ENCODE peak calls at places on chromosome 9, in nine cellular contexts. J is left lung; K is tibial artery; F is mammary epithelial cell; I is naive thymus-derived CD4-positive, alpha-beta T cell; T is transverse colon; R is uterus; B is GM23248; Y is sigmoid colon. P is an unnamed sample. For H3K9me3, the result is how much of the 10 kb centered on the place peaks cover.

GRCh38 chr9:129506041-129506440 is 114.9 kb downstream of the C9orf50 start:
- DNase-seq in R (no peak), F (no peak), J (no peak), B (no peak), Y (no peak), T (no peak), K (no peak), I (no peak), P (no peak)

GRCh38 chr9:136437430-136437829 is 2.2 kb downstream of the INPP5E start:
- DNase-seq in I (no peak), K (no peak), Y (no peak), F (peak), T (no peak), J (no peak), B (peak), R (no peak), P (no peak)

GRCh38 chr9:90300901-90301688 is 341.5 kb downstream of the DIRAS2 start:
- DNase-seq in T (peak), Y (no peak), B (peak), F (peak), R (no peak), J (no peak), I (no peak), K (peak), P (no peak)

GRCh38 chr9:81619353-81620008 is 69.9 kb downstream of the TLE1 start:
- DNase-seq in R (no peak), J (no peak), K (no peak), Y (no peak), B (peak), T (no peak), I (no peak), F (no peak), P (no peak)

GRCh38 chr9:88418715-88419540 is 30.7 kb downstream of the SPIN1 start:
- DNase-seq in R (no peak), F (peak), J (no peak), I (no peak), K (no peak), T (no peak), B (peak), Y (no peak), P (no peak)

GRCh38 chr9:128689820-128690683 is 1.0 kb downstream of the SET start:
- DNase-seq in Y (peak), F (peak), J (no peak), K (no peak), I (peak), R (peak), B (peak), T (peak), P (peak)

GRCh38 chr9:133377721-133378216 is 1.6 kb downstream of the STKLD1 start:
- DNase-seq in B (peak), R (peak), F (peak), I (no peak), K (no peak), Y (no peak), J (no peak), T (no peak), P (no peak)

GRCh38 chr9:133888048-133888778 is 103.9 kb downstream of the VAV2 start:
- DNase-seq in B (no peak), K (no peak), F (peak), Y (no peak), I (no peak), R (no peak), T (no peak), J (no peak), P (no peak)

GRCh38 chr9:2017459-2018161 is 2.5 kb downstream of the SMARCA2 start:
- DNase-seq in T (peak), Y (peak), K (peak), F (peak), J (peak), I (peak), R (peak), B (peak), P (peak)

GRCh38 chr9:103183569-103184191 is 188.5 kb downstream of the CYLC2 start:
- DNase-seq in Y (no peak), K (no peak), R (no peak), B (no peak), T (no peak), F (peak), I (no peak), J (no peak), P (no peak)

GRCh38 chr9:132268725-132269352 is 85.9 kb downstream of the SETX start:
- DNase-seq in Y (peak), K (peak), T (peak), B (peak), R (peak), I (peak), F (no peak), J (peak), P (peak)

GRCh38 chr9:91082709-91083108 is 279.0 kb downstream of the AUH start:
- DNase-seq in K (no peak), R (peak), I (no peak), F (no peak), Y (no peak), B (no peak), J (no peak), T (no peak), P (no peak)

GRCh38 chr9:88534456-88535225 is at the start of gene NXNL2:
- DNase-seq in R (peak), T (peak), B (peak), I (peak), Y (peak), J (peak), F (peak), K (peak), P (no peak)

GRCh38 chr9:78130853-78131252 is 99.2 kb upstream of the GNAQ start:
- DNase-seq in B (no peak), T (no peak), F (no peak), Y (no peak), R (no peak), J (no peak), I (no peak), K (no peak), P (no peak)

GRCh38 chr9:37030591-37030939 is 3.5 kb downstream of the PAX5 start:
- DNase-seq in Y (no peak), R (no peak), B (no peak), F (no peak), T (no peak), J (no peak), I (no peak), K (no peak), P (no peak)

GRCh38 chr9:136052433-136052880 is 42.6 kb downstream of the NACC2 start:
- DNase-seq in Y (peak), J (no peak), F (peak), B (peak), R (no peak), T (no peak), I (no peak), K (no peak), P (no peak)

GRCh38 chr9:79974806-79975422 is 403.1 kb downstream of the TLE4 start:
- DNase-seq in I (no peak), F (no peak), J (no peak), R (no peak), Y (no peak), B (no peak), T (peak), K (no peak), P (no peak)

GRCh38 chr9:125428060-125428481 is 166.4 kb downstream of the GAPVD1 start:
- DNase-seq in T (no peak), R (no peak), K (no peak), I (no peak), B (peak), F (peak), J (no peak), Y (no peak), P (no peak)

GRCh38 chr9:16118090-16118489 is 565.2 kb downstream of the CCDC171 start:
- DNase-seq in T (no peak), K (no peak), F (no peak), I (no peak), Y (no peak), R (no peak), B (no peak), J (no peak), P (no peak)

GRCh38 chr9:133960568-133961129 is 31.5 kb downstream of the VAV2 start:
- DNase-seq in J (peak), I (no peak), B (peak), R (no peak), T (no peak), K (peak), F (no peak), Y (no peak), P (no peak)

GRCh38 chr9:120899490-120900037 is 22.6 kb upstream of the PHF19 start:
- DNase-seq in J (no peak), Y (no peak), I (no peak), F (no peak), K (no peak), R (no peak), T (no peak), B (no peak), P (no peak)

GRCh38 chr9:124139001-124139400 is 118.7 kb upstream of the NEK6 start:
- DNase-seq in T (no peak), B (peak), J (no peak), R (no peak), F (no peak), Y (no peak), K (no peak), I (no peak), P (no peak)

GRCh38 chr9:136201609-136202448 is 3.1 kb downstream of the LHX3 start:
- DNase-seq in I (no peak), F (no peak), R (no peak), B (peak), Y (no peak), T (no peak), K (no peak), J (no peak), P (no peak)

GRCh38 chr9:121075251-121076036 is 689 bp downstream of the CNTRL start:
- DNase-seq in R (no peak), T (no peak), J (no peak), I (peak), B (peak), F (no peak), Y (no peak), K (no peak), P (no peak)

GRCh38 chr9:133703571-133704399 is 34.4 kb downstream of the SARDH start:
- DNase-seq in B (no peak), J (peak), I (no peak), R (no peak), K (no peak), F (no peak), Y (peak), T (no peak), P (no peak)

GRCh38 chr9:134192311-134192950 is 28.1 kb upstream of the RNU6ATAC start:
- DNase-seq in J (peak), Y (peak), F (no peak), I (no peak), K (no peak), T (no peak), R (peak), B (no peak), P (no peak)

GRCh38 chr9:76701441-76702031 is 62.7 kb upstream of the PCA3 start:
- DNase-seq in K (no peak), F (no peak), T (no peak), R (no peak), I (no peak), Y (no peak), B (peak), J (no peak), P (no peak)

GRCh38 chr9:27528278-27528885 is 1.2 kb downstream of the MOB3B start:
- DNase-seq in R (peak), Y (peak), F (peak), B (peak), T (peak), I (peak), K (peak), J (peak), P (peak)

GRCh38 chr9:99807276-99807852 is 14.3 kb upstream of the NR4A3 start:
- DNase-seq in B (peak), J (peak), T (peak), R (peak), K (peak), Y (peak), I (peak), F (peak), P (peak)

GRCh38 chr9:138122201-138122600 is 244.6 kb downstream of the CACNA1B start:
- DNase-seq in T (no peak), I (no peak), R (no peak), Y (no peak), F (no peak), K (no peak), B (no peak), J (peak), P (no peak)

GRCh38 chr9:138119202-138120027 is 241.8 kb downstream of the CACNA1B start:
- DNase-seq in J (peak), B (no peak), Y (no peak), K (no peak), F (no peak), T (no peak), I (no peak), R (no peak), P (no peak)

GRCh38 chr9:138121438-138122050 is 244.0 kb downstream of the CACNA1B start:
- DNase-seq in J (peak), T (no peak), I (no peak), R (no peak), K (no peak), B (no peak), Y (no peak), F (no peak), P (no peak)

GRCh38 chr9:138120072-138120471 is 242.5 kb downstream of the CACNA1B start:
- DNase-seq in F (no peak), I (no peak), K (no peak), R (no peak), B (no peak), J (peak), T (no peak), Y (no peak), P (no peak)

GRCh38 chr9:138120511-138121437 is 243.2 kb downstream of the CACNA1B start:
- DNase-seq in I (no peak), T (no peak), J (peak), F (no peak), R (no peak), K (no peak), Y (no peak), B (no peak), P (no peak)
- H3K9me3 ChIP-seq in I (under half), T (under half), J (under half), F (under half), R (under half), K (under half), Y (under half), B (under half), P (under half)

DNA sequence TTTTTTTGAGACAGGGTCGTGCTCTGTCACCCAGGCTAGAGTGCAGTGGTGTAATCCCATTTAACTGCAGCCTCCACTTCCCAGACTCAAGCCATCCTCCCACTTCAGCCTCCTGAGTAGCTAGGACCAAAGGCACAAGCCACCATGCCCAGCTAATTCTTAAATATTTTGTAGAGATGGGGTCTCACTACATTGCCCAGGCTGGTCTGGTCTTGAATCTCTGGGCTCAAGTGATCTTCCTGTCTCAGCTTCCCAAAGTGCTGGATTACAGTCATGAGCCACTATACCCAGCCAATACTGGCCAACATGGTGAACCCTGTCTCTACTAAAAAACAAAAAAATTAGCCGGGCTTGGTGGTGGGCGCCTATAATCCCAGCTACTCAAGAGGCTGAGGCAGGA is 6.8 kb downstream of the DCAF12 start:
- DNase-seq in I (no peak), T (no peak), B (no peak), K (no peak), J (no peak), R (no peak), Y (no peak), F (no peak), P (no peak)
- H3K9me3 ChIP-seq in I (under half), T (under half), B (under half), K (under half), J (under half), R (under half), Y (under half), F (under half), P (under half)

GRCh38 chr9:95715911-95716435 is 159.5 kb upstream of the ERCC6L2 start:
- DNase-seq in J (no peak), Y (no peak), I (no peak), B (no peak), T (no peak), F (no peak), R (no peak), K (no peak), P (no peak)
- H3K9me3 ChIP-seq in J (under half), Y (under half), I (under half), B (under half), T (under half), F (under half), R (under half), K (under half), P (under half)

GRCh38 chr9:86557918-86558317 is 203.7 kb upstream of the TUT7 start:
- DNase-seq in J (no peak), F (no peak), B (no peak), I (no peak), R (no peak), T (no peak), Y (no peak), K (no peak), P (no peak)

GRCh38 chr9:86563959-86564358 is 209.7 kb upstream of the TUT7 start:
- DNase-seq in I (no peak), T (no peak), R (no peak), K (no peak), J (no peak), Y (no peak), F (no peak), B (peak), P (no peak)

GRCh38 chr9:86562691-86563090 is 208.5 kb upstream of the TUT7 start:
- DNase-seq in B (no peak), I (no peak), R (no peak), F (no peak), T (no peak), J (no peak), Y (no peak), K (no peak), P (no peak)

GRCh38 chr9:86563350-86563749 is 209.1 kb upstream of the TUT7 start:
- DNase-seq in R (no peak), F (peak), Y (no peak), I (no peak), T (no peak), J (no peak), B (peak), K (no peak), P (no peak)
- H3K9me3 ChIP-seq in R (under half), F (under half), Y (under half), I (under half), T (under half), J (under half), B (under half), K (under half), P (under half)

GRCh38 chr9:110538621-110539020 is 40.9 kb downstream of the SVEP1 start:
- DNase-seq in J (no peak), Y (no peak), I (no peak), K (no peak), T (no peak), F (no peak), B (peak), R (no peak), P (no peak)
- H3K9me3 ChIP-seq in J (under half), Y (under half), I (under half), K (under half), T (under half), F (under half), B (under half), R (under half), P (under half)